ENCODE peak calls at places on chromosomes 12 and 14, in seven cellular contexts. F, T, E, K, C, J and V are unnamed samples.
A peak's percentile ranks its signal among the peaks of the same experiment; 100 is the strongest.

GRCh38 chr14:26730929-26731618 is 133.2 kb upstream of the NOVA1 start:
- DNase-seq in F (no peak), T (no peak), E (no peak), K (no peak), C (peak; percentile 13), J (peak; percentile 1), V (no peak)

GRCh38 chr14:73764406-73764805 is 50.2 kb upstream of the PNMA1 start:
- DNase-seq in F (no peak), T (no peak), E (no peak), K (no peak), C (no peak), J (no peak), V (no peak)

GRCh38 chr14:60506985-60507829 is 1.7 kb upstream of the SIX6 start:
- DNase-seq in F (no peak), T (no peak), E (no peak), K (no peak), C (no peak), J (no peak), V (no peak)

GRCh38 chr12:93440043-93440835 is 1.5 kb downstream of the UBE2N start:
- DNase-seq in F (no peak), T (no peak), E (no peak), K (no peak), C (no peak), J (no peak), V (no peak)

GRCh38 chr14:103031956-103032355 is 25.4 kb downstream of the CDC42BPB start:
- DNase-seq in F (no peak), T (no peak), E (no peak), K (no peak), C (no peak), J (no peak), V (no peak)

GRCh38 chr12:51961834-51962233 is 10.3 kb downstream of the ACVR1B start:
- DNase-seq in F (no peak), T (no peak), E (no peak), K (no peak), C (no peak), J (no peak), V (no peak)

GRCh38 chr14:26370118-26370517 is 227.7 kb downstream of the NOVA1 start:
- DNase-seq in F (no peak), T (no peak), E (no peak), K (no peak), C (no peak), J (no peak), V (no peak)

GRCh38 chr14:95328876-95329503 is 9.3 kb upstream of the CLMN start:
- DNase-seq in F (no peak), T (no peak), E (no peak), K (no peak), C (no peak), J (no peak), V (no peak)

GRCh38 chr12:51127050-51127729 is 43.8 kb upstream of the CSRNP2 start:
- DNase-seq in F (no peak), T (no peak), E (no peak), K (peak; percentile 17), C (no peak), J (no peak), V (no peak)

GRCh38 chr14:24298892-24299254 is 707 bp downstream of the DHRS1 start:
- DNase-seq in F (no peak), T (no peak), E (no peak), K (no peak), C (no peak), J (peak; percentile 79), V (no peak)

GRCh38 chr12:104958946-104959841 is 1.1 kb upstream of the SLC41A2 start:
- DNase-seq in F (no peak), T (no peak), E (no peak), K (no peak), C (no peak), J (peak; percentile 47), V (no peak)

GRCh38 chr14:39034481-39035296 is 68.3 kb downstream of the SEC23A start:
- DNase-seq in F (no peak), T (no peak), E (no peak), K (no peak), C (no peak), J (no peak), V (no peak)

GRCh38 chr14:37597538-37598084 is 2.2 kb downstream of the TTC6 start:
- DNase-seq in F (no peak), T (no peak), E (no peak), K (no peak), C (no peak), J (no peak), V (no peak)

GRCh38 chr12:43676183-43676813 is 82.3 kb downstream of the PUS7L start:
- DNase-seq in F (no peak), T (no peak), E (no peak), K (no peak), C (no peak), J (no peak), V (no peak)

GRCh38 chr14:96584907-96585671 is 82.9 kb downstream of the PAPOLA start:
- DNase-seq in F (peak; percentile 36), T (no peak), E (no peak), K (no peak), C (no peak), J (no peak), V (no peak)

GRCh38 chr12:122480753-122481152 is 20.0 kb downstream of the ZCCHC8 start:
- DNase-seq in F (peak; percentile 13), T (no peak), E (no peak), K (no peak), C (no peak), J (no peak), V (no peak)

GRCh38 chr12:95262808-95263207 is 45.2 kb downstream of the VEZT start:
- DNase-seq in F (no peak), T (peak; percentile 15), E (no peak), K (no peak), C (no peak), J (no peak), V (no peak)

GRCh38 chr14:96166475-96167223 is 38.0 kb upstream of the BDKRB2 start:
- DNase-seq in F (peak; percentile 48), T (no peak), E (no peak), K (no peak), C (no peak), J (no peak), V (no peak)

GRCh38 chr14:70926187-70926830 is 19.1 kb downstream of the PCNX1 start:
- DNase-seq in F (no peak), T (no peak), E (no peak), K (no peak), C (no peak), J (no peak), V (no peak)

GRCh38 chr12:102426599-102427541 is 53.5 kb downstream of the IGF1 start:
- DNase-seq in F (no peak), T (no peak), E (no peak), K (no peak), C (no peak), J (no peak), V (no peak)

GRCh38 chr14:67526676-67527459 is 6.2 kb upstream of the PLEKHH1 start:
- DNase-seq in F (no peak), T (no peak), E (no peak), K (peak; percentile 82), C (peak; percentile 61), J (peak; percentile 33), V (no peak)

GRCh38 chr14:104235686-104236085 is 97.3 kb downstream of the KIF26A start:
- DNase-seq in F (no peak), T (no peak), E (no peak), K (no peak), C (no peak), J (no peak), V (no peak)

GRCh38 chr14:77027538-77028383 is 747 bp downstream of the IRF2BPL start:
- DNase-seq in F (no peak), T (no peak), E (no peak), K (peak; percentile 74), C (peak; percentile 57), J (no peak), V (peak; percentile 68)

GRCh38 chr12:132218519-132218860 is 74.2 kb downstream of the NOC4L start:
- DNase-seq in F (no peak), T (no peak), E (no peak), K (no peak), C (no peak), J (no peak), V (no peak)

GRCh38 chr14:53881161-53881846 is 75.3 kb downstream of the BMP4 start:
- DNase-seq in F (no peak), T (no peak), E (no peak), K (no peak), C (no peak), J (no peak), V (no peak)

GRCh38 chr12:108697905-108698304 is 33.4 kb downstream of the CORO1C start:
- DNase-seq in F (no peak), T (no peak), E (no peak), K (no peak), C (no peak), J (no peak), V (no peak)

GRCh38 chr12:57522887-57523705 is 472 bp downstream of the MBD6 start:
- DNase-seq in F (no peak), T (no peak), E (peak; percentile 17), K (peak; percentile 67), C (peak; percentile 35), J (no peak), V (peak; percentile 36)

GRCh38 chr12:20127401-20127800 is 240.9 kb upstream of the PDE3A start:
- DNase-seq in F (no peak), T (no peak), E (no peak), K (no peak), C (no peak), J (no peak), V (no peak)

GRCh38 chr14:106843951-106844483 is 1317.6 kb downstream of the TMEM121 start:
- DNase-seq in F (no peak), T (no peak), E (no peak), K (no peak), C (no peak), J (no peak), V (no peak)

GRCh38 chr12:120117961-120118709 is 1.6 kb upstream of the RAB35 start:
- DNase-seq in F (no peak), T (no peak), E (no peak), K (no peak), C (no peak), J (no peak), V (no peak)